ENCODE peak calls at places on chromosome 7, in nine cellular contexts. One of them, this sample, is unnamed.

GRCh38 chr7:29865526-29865925 is 59.2 kb downstream of the WIPF3 start:
- DNase-seq in Panc1: no peak
- DNase-seq in transverse colon: no peak
- DNase-seq in heart left ventricle: peak; percentile 62
- DNase-seq in IMR-90: peak; percentile 63
- DNase-seq in SK-N-SH: no peak
- DNase-seq in SJCRH30: no peak
- DNase-seq in HL-60: no peak
- DNase-seq in foreskin fibroblast: peak; percentile 90
- DNase-seq in this sample: peak; percentile 55

GRCh38 chr7:99407849-99408346 is 499 bp downstream of the PDAP1 start:
- DNase-seq in heart left ventricle: peak; percentile 62
- DNase-seq in SK-N-SH: peak; percentile 66
- DNase-seq in IMR-90: peak; percentile 86
- DNase-seq in Panc1: no peak
- DNase-seq in foreskin fibroblast: peak; percentile 91
- DNase-seq in HL-60: peak; percentile 10
- DNase-seq in SJCRH30: peak; percentile 47
- DNase-seq in transverse colon: peak; percentile 50
- DNase-seq in this sample: peak; percentile 81

GRCh38 chr7:8991159-8991558 is 557.8 kb downstream of the NXPH1 start:
- DNase-seq in heart left ventricle: no peak
- DNase-seq in Panc1: no peak
- DNase-seq in IMR-90: no peak
- DNase-seq in HL-60: no peak
- DNase-seq in SK-N-SH: no peak
- DNase-seq in transverse colon: no peak
- DNase-seq in foreskin fibroblast: no peak
- DNase-seq in SJCRH30: no peak
- DNase-seq in this sample: no peak

GRCh38 chr7:5284304-5285281 is 1.9 kb downstream of the SLC29A4 start:
- DNase-seq in Panc1: no peak
- DNase-seq in heart left ventricle: no peak
- DNase-seq in IMR-90: no peak
- DNase-seq in SK-N-SH: peak; percentile 90
- DNase-seq in HL-60: peak; percentile 49
- DNase-seq in transverse colon: peak; percentile 56
- DNase-seq in SJCRH30: peak; percentile 96
- DNase-seq in foreskin fibroblast: peak; percentile 44
- DNase-seq in this sample: no peak

GRCh38 chr7:24812313-24812945 is 55.2 kb upstream of the GSDME start:
- DNase-seq in Panc1: peak; percentile 66
- DNase-seq in heart left ventricle: peak; percentile 44
- DNase-seq in foreskin fibroblast: peak; percentile 70
- DNase-seq in transverse colon: peak; percentile 61
- DNase-seq in HL-60: peak; percentile 33
- DNase-seq in SJCRH30: peak; percentile 79
- DNase-seq in IMR-90: peak; percentile 36
- DNase-seq in SK-N-SH: peak; percentile 67
- DNase-seq in this sample: no peak

GRCh38 chr7:7681191-7681935 is 37.0 kb downstream of the RPA3 start:
- DNase-seq in HL-60: peak; percentile 50
- DNase-seq in foreskin fibroblast: peak; percentile 77
- DNase-seq in IMR-90: peak; percentile 61
- DNase-seq in SK-N-SH: peak; percentile 48
- DNase-seq in SJCRH30: peak; percentile 79
- DNase-seq in transverse colon: peak; percentile 36
- DNase-seq in Panc1: peak; percentile 85
- DNase-seq in heart left ventricle: no peak
- DNase-seq in this sample: no peak

GRCh38 chr7:142875456-142875855 is 10.1 kb downstream of the TRPV6 start:
- DNase-seq in HL-60: no peak
- DNase-seq in SJCRH30: no peak
- DNase-seq in SK-N-SH: no peak
- DNase-seq in heart left ventricle: no peak
- DNase-seq in Panc1: no peak
- DNase-seq in IMR-90: no peak
- DNase-seq in transverse colon: no peak
- DNase-seq in foreskin fibroblast: no peak
- DNase-seq in this sample: no peak

GRCh38 chr7:4645241-4645640 is 36.9 kb upstream of the FOXK1 start:
- DNase-seq in IMR-90: no peak
- DNase-seq in heart left ventricle: no peak
- DNase-seq in HL-60: no peak
- DNase-seq in foreskin fibroblast: peak; percentile 15
- DNase-seq in Panc1: no peak
- DNase-seq in transverse colon: no peak
- DNase-seq in SK-N-SH: no peak
- DNase-seq in SJCRH30: no peak
- DNase-seq in this sample: no peak

GRCh38 chr7:151168022-151168786 is 710 bp upstream of the GBX1 start:
- DNase-seq in transverse colon: peak; percentile 46
- DNase-seq in Panc1: no peak
- DNase-seq in IMR-90: no peak
- DNase-seq in HL-60: peak; percentile 57
- DNase-seq in SJCRH30: peak; percentile 70
- DNase-seq in SK-N-SH: peak; percentile 91
- DNase-seq in foreskin fibroblast: no peak
- DNase-seq in heart left ventricle: no peak
- DNase-seq in this sample: peak; percentile 23

GRCh38 chr7:108109216-108109908 is 20.8 kb downstream of the LAMB4 start:
- DNase-seq in transverse colon: peak; percentile 16
- DNase-seq in foreskin fibroblast: no peak
- DNase-seq in IMR-90: no peak
- DNase-seq in HL-60: peak; percentile 35
- DNase-seq in SK-N-SH: peak; percentile 55
- DNase-seq in Panc1: no peak
- DNase-seq in SJCRH30: peak; percentile 46
- DNase-seq in heart left ventricle: no peak
- DNase-seq in this sample: no peak

GRCh38 chr7:83072576-83073517 is 89.8 kb downstream of the PCLO start:
- DNase-seq in SK-N-SH: peak; percentile 25
- DNase-seq in foreskin fibroblast: peak; percentile 22
- DNase-seq in heart left ventricle: no peak
- DNase-seq in IMR-90: no peak
- DNase-seq in Panc1: no peak
- DNase-seq in HL-60: no peak
- DNase-seq in SJCRH30: peak; percentile 11
- DNase-seq in transverse colon: no peak
- DNase-seq in this sample: no peak

GRCh38 chr7:35727571-35727970 is 32.6 kb upstream of the HERPUD2 start:
- DNase-seq in SJCRH30: no peak
- DNase-seq in HL-60: no peak
- DNase-seq in IMR-90: no peak
- DNase-seq in Panc1: no peak
- DNase-seq in heart left ventricle: peak; percentile 39
- DNase-seq in SK-N-SH: no peak
- DNase-seq in foreskin fibroblast: peak; percentile 39
- DNase-seq in transverse colon: no peak
- DNase-seq in this sample: no peak

GRCh38 chr7:27171636-27172387 is 2.3 kb downstream of the HOXA10 start:
- DNase-seq in SK-N-SH: no peak
- DNase-seq in heart left ventricle: no peak
- DNase-seq in HL-60: no peak
- DNase-seq in transverse colon: peak; percentile 35
- DNase-seq in foreskin fibroblast: peak; percentile 73
- DNase-seq in Panc1: no peak
- DNase-seq in SJCRH30: no peak
- DNase-seq in IMR-90: no peak
- DNase-seq in this sample: peak; percentile 39

GRCh38 chr7:66734006-66734405 is 6.5 kb upstream of the RABGEF1 start:
- DNase-seq in heart left ventricle: no peak
- DNase-seq in SJCRH30: no peak
- DNase-seq in IMR-90: no peak
- DNase-seq in HL-60: no peak
- DNase-seq in Panc1: no peak
- DNase-seq in foreskin fibroblast: no peak
- DNase-seq in transverse colon: no peak
- DNase-seq in SK-N-SH: no peak
- DNase-seq in this sample: no peak

GRCh38 chr7:117951285-117951684 is 78.0 kb upstream of the CTTNBP2 start:
- DNase-seq in SJCRH30: no peak
- DNase-seq in heart left ventricle: no peak
- DNase-seq in HL-60: no peak
- DNase-seq in transverse colon: no peak
- DNase-seq in SK-N-SH: no peak
- DNase-seq in foreskin fibroblast: no peak
- DNase-seq in Panc1: no peak
- DNase-seq in IMR-90: no peak
- DNase-seq in this sample: no peak

GRCh38 chr7:112007185-112007584 is 199.0 kb downstream of the DOCK4 start:
- DNase-seq in transverse colon: no peak
- DNase-seq in IMR-90: no peak
- DNase-seq in HL-60: no peak
- DNase-seq in SK-N-SH: no peak
- DNase-seq in Panc1: no peak
- DNase-seq in heart left ventricle: no peak
- DNase-seq in SJCRH30: no peak
- DNase-seq in foreskin fibroblast: no peak
- DNase-seq in this sample: no peak
- H3K4me3 ChIP-seq in transverse colon: no peak overlapping the region
- H3K4me3 ChIP-seq in IMR-90: no peak overlapping the region
- H3K4me3 ChIP-seq in HL-60: no peak overlapping the region
- H3K4me3 ChIP-seq in SK-N-SH: no peak overlapping the region
- H3K4me3 ChIP-seq in Panc1: no peak overlapping the region
- H3K4me3 ChIP-seq in heart left ventricle: no peak overlapping the region
- H3K4me3 ChIP-seq in SJCRH30: no peak overlapping the region
- H3K4me3 ChIP-seq in foreskin fibroblast: no peak overlapping the region
- H3K4me3 ChIP-seq in this sample: no peak overlapping the region

GRCh38 chr7:36986429-36987362 is 262.4 kb upstream of the AOAH start:
- DNase-seq in IMR-90: peak; percentile 42
- DNase-seq in SK-N-SH: peak; percentile 79
- DNase-seq in transverse colon: peak; percentile 53
- DNase-seq in SJCRH30: peak; percentile 80
- DNase-seq in HL-60: peak; percentile 53
- DNase-seq in foreskin fibroblast: peak; percentile 69
- DNase-seq in heart left ventricle: peak; percentile 58
- DNase-seq in Panc1: peak; percentile 27
- DNase-seq in this sample: peak; percentile 34
- H3K4me3 ChIP-seq in IMR-90: no peak overlapping the region
- H3K4me3 ChIP-seq in SK-N-SH: peak overlapping the region; percentile 56
- H3K4me3 ChIP-seq in transverse colon: no peak overlapping the region
- H3K4me3 ChIP-seq in SJCRH30: no peak overlapping the region
- H3K4me3 ChIP-seq in HL-60: no peak overlapping the region
- H3K4me3 ChIP-seq in foreskin fibroblast: no peak overlapping the region
- H3K4me3 ChIP-seq in heart left ventricle: no peak overlapping the region
- H3K4me3 ChIP-seq in Panc1: no peak overlapping the region
- H3K4me3 ChIP-seq in this sample: no peak overlapping the region

GRCh38 chr7:137342751-137343482 is 616 bp downstream of the PTN start:
- DNase-seq in heart left ventricle: no peak
- DNase-seq in HL-60: no peak
- DNase-seq in SJCRH30: no peak
- DNase-seq in Panc1: no peak
- DNase-seq in foreskin fibroblast: peak; percentile 14
- DNase-seq in SK-N-SH: no peak
- DNase-seq in IMR-90: peak; percentile 12
- DNase-seq in transverse colon: no peak
- DNase-seq in this sample: no peak
- H3K4me3 ChIP-seq in heart left ventricle: peak overlapping the region; percentile 63
- H3K4me3 ChIP-seq in HL-60: no peak overlapping the region
- H3K4me3 ChIP-seq in SJCRH30: no peak overlapping the region
- H3K4me3 ChIP-seq in Panc1: peak overlapping the region; percentile 30
- H3K4me3 ChIP-seq in foreskin fibroblast: peak overlapping the region; percentile 86
- H3K4me3 ChIP-seq in SK-N-SH: peak overlapping the region; percentile 34
- H3K4me3 ChIP-seq in IMR-90: peak overlapping the region; percentile 79
- H3K4me3 ChIP-seq in transverse colon: peak overlapping the region; percentile 27
- H3K4me3 ChIP-seq in this sample: peak overlapping the region; percentile 7

GRCh38 chr7:94003446-94004023 is 620 bp downstream of the BET1 start:
- DNase-seq in heart left ventricle: no peak
- DNase-seq in IMR-90: peak; percentile 22
- DNase-seq in transverse colon: no peak
- DNase-seq in HL-60: peak; percentile 4
- DNase-seq in Panc1: no peak
- DNase-seq in SJCRH30: no peak
- DNase-seq in foreskin fibroblast: peak; percentile 18
- DNase-seq in SK-N-SH: no peak
- DNase-seq in this sample: no peak

GRCh38 chr7:94004024-94004945 is at the start of gene BET1:
- DNase-seq in SK-N-SH: peak; percentile 93
- DNase-seq in transverse colon: peak; percentile 96
- DNase-seq in IMR-90: peak; percentile 97
- DNase-seq in SJCRH30: peak; percentile 98
- DNase-seq in foreskin fibroblast: peak; percentile 99
- DNase-seq in HL-60: peak; percentile 94
- DNase-seq in heart left ventricle: peak; percentile 97
- DNase-seq in Panc1: peak; percentile 80
- DNase-seq in this sample: peak; percentile 88

GRCh38 chr7:93997868-93998267 is 6.3 kb downstream of the BET1 start:
- DNase-seq in foreskin fibroblast: no peak
- DNase-seq in IMR-90: no peak
- DNase-seq in Panc1: no peak
- DNase-seq in SJCRH30: no peak
- DNase-seq in HL-60: no peak
- DNase-seq in SK-N-SH: no peak
- DNase-seq in heart left ventricle: no peak
- DNase-seq in transverse colon: no peak
- DNase-seq in this sample: no peak

GRCh38 chr7:94005753-94006152 is 1.6 kb upstream of the BET1 start:
- DNase-seq in foreskin fibroblast: no peak
- DNase-seq in SJCRH30: no peak
- DNase-seq in HL-60: no peak
- DNase-seq in SK-N-SH: no peak
- DNase-seq in heart left ventricle: no peak
- DNase-seq in transverse colon: no peak
- DNase-seq in Panc1: no peak
- DNase-seq in IMR-90: no peak
- DNase-seq in this sample: no peak

GRCh38 chr7:94001396-94001795 is 2.8 kb downstream of the BET1 start:
- DNase-seq in IMR-90: peak; percentile 48
- DNase-seq in SJCRH30: no peak
- DNase-seq in HL-60: no peak
- DNase-seq in heart left ventricle: no peak
- DNase-seq in transverse colon: no peak
- DNase-seq in Panc1: no peak
- DNase-seq in SK-N-SH: no peak
- DNase-seq in foreskin fibroblast: no peak
- DNase-seq in this sample: no peak
- H3K4me3 ChIP-seq in IMR-90: no peak overlapping the region
- H3K4me3 ChIP-seq in SJCRH30: no peak overlapping the region
- H3K4me3 ChIP-seq in HL-60: no peak overlapping the region
- H3K4me3 ChIP-seq in heart left ventricle: no peak overlapping the region
- H3K4me3 ChIP-seq in transverse colon: no peak overlapping the region
- H3K4me3 ChIP-seq in Panc1: no peak overlapping the region
- H3K4me3 ChIP-seq in SK-N-SH: no peak overlapping the region
- H3K4me3 ChIP-seq in foreskin fibroblast: no peak overlapping the region
- H3K4me3 ChIP-seq in this sample: no peak overlapping the region

DNA sequence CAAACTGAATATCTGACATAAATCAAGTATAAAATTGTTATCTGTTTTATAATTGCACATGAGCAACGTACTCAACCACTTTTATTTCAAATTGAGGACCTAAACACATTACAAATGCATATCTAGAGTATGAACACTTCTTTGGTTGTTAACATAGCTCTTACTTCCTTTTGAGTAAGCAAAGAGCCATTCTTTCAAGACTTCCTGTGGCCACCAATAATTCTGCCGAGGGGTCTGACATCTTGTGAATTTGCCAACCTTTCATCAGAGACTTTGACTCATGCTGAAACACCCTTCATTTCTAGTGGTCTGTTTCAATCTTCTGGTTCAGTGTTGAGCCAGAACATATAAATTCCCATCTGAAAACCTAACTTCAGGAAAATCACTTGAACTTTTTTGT is 59.4 kb downstream of the CDK14 start:
- DNase-seq in SK-N-SH: no peak
- DNase-seq in HL-60: no peak
- DNase-seq in IMR-90: peak; percentile 94
- DNase-seq in SJCRH30: no peak
- DNase-seq in foreskin fibroblast: peak; percentile 91
- DNase-seq in Panc1: no peak
- DNase-seq in transverse colon: no peak
- DNase-seq in heart left ventricle: no peak
- DNase-seq in this sample: peak; percentile 40
- H3K4me3 ChIP-seq in SK-N-SH: no peak overlapping the region
- H3K4me3 ChIP-seq in HL-60: no peak overlapping the region
- H3K4me3 ChIP-seq in IMR-90: no peak overlapping the region
- H3K4me3 ChIP-seq in SJCRH30: no peak overlapping the region
- H3K4me3 ChIP-seq in foreskin fibroblast: no peak overlapping the region
- H3K4me3 ChIP-seq in Panc1: no peak overlapping the region
- H3K4me3 ChIP-seq in transverse colon: no peak overlapping the region
- H3K4me3 ChIP-seq in heart left ventricle: no peak overlapping the region
- H3K4me3 ChIP-seq in this sample: no peak overlapping the region

This sample was measured in MG63.